ENCODE peak calls at places on chromosomes 7 and 10, in four cellular contexts. Y is CD4-positive, alpha-beta memory T cell; N is endodermal cell; S is body of pancreas. O is an unnamed sample.

GRCh38 chr7:1738511-1738910 is 68.4 kb downstream of the ELFN1 start:
- DNase-seq in Y (no peak), N (no peak), S (no peak), O (no peak)

GRCh38 chr10:126425473-126426065 is 37.3 kb upstream of the ADAM12 start:
- DNase-seq in Y (no peak), N (no peak), S (no peak), O (no peak)

GRCh38 chr7:127474457-127474856 is 81.9 kb upstream of the ZNF800 start:
- DNase-seq in Y (no peak), N (no peak), S (no peak), O (no peak)

GRCh38 chr10:131578472-131578970 is 267.0 kb upstream of the TCERG1L start:
- DNase-seq in Y (no peak), N (no peak), S (no peak), O (no peak)

GRCh38 chr10:80474920-80475319 is 20.8 kb downstream of the TSPAN14 start:
- DNase-seq in Y (peak; percentile 30), N (no peak), S (no peak), O (no peak)

GRCh38 chr10:87861566-87861952 is 1.8 kb downstream of the KLLN start:
- DNase-seq in Y (no peak), N (no peak), S (peak; percentile 93), O (peak; percentile 88)

GRCh38 chr10:73923935-73924598 is 13.1 kb downstream of the PLAU start:
- DNase-seq in Y (no peak), N (peak; percentile 81), S (no peak), O (no peak)

GRCh38 chr7:36396150-36396549 is 6.5 kb downstream of the ANLN start:
- DNase-seq in Y (no peak), N (no peak), S (no peak), O (no peak)

GRCh38 chr7:1961776-1962276 is 270.9 kb downstream of the MAD1L1 start:
- DNase-seq in Y (peak; percentile 82), N (no peak), S (no peak), O (no peak)

DNA sequence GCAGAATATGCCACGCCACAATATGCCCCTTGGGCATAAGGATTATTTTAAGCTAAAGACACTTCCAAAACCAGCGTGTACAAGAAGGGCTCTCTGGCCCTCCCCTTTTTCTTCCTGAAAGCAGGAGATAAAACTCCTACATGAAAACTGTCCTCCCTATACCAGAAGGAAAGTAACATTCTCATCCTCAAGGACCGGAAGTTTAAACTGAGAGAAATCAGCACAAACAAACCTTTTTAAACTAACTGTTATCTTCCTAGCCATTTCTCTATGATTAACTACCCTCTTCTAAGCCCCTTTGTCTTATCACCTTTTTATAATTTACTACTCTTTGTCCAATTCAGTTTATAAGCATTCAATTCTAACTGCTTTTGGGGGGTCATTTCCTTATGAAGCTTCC is 16.4 kb upstream of the RAPGEF5 start:
- DNase-seq in Y (no peak), N (no peak), S (no peak), O (no peak)
- H3K4me1 ChIP-seq in Y (no peaks in the 10 kb centered on the region), N (no peaks in the 10 kb centered on the region), S (peaks cover 18% of the 10 kb centered on the region), O (peaks cover 6% of the 10 kb centered on the region)

GRCh38 chr10:103648951-103649532 is 155.5 kb downstream of the NEURL1 start:
- DNase-seq in Y (no peak), N (no peak), S (no peak), O (no peak)

GRCh38 chr10:103652599-103653281 is 159.2 kb downstream of the NEURL1 start:
- DNase-seq in Y (peak; percentile 69), N (no peak), S (no peak), O (no peak)

GRCh38 chr10:103648231-103648950 is 154.9 kb downstream of the NEURL1 start:
- DNase-seq in Y (no peak), N (no peak), S (no peak), O (no peak)

GRCh38 chr10:103651783-103652476 is 158.4 kb downstream of the NEURL1 start:
- DNase-seq in Y (no peak), N (no peak), S (no peak), O (no peak)

GRCh38 chr10:103649654-103650423 is 156.3 kb downstream of the NEURL1 start:
- DNase-seq in Y (no peak), N (no peak), S (no peak), O (no peak)
- H3K4me1 ChIP-seq in Y (no peaks in the 10 kb centered on the region), N (peaks cover 3% of the 10 kb centered on the region), S (peaks cover 6% of the 10 kb centered on the region), O (peaks cover 82% of the 10 kb centered on the region)

GRCh38 chr10:91313-91712 is 42.2 kb upstream of the TUBB8 start:
- DNase-seq in Y (no peak), N (no peak), S (no peak), O (no peak)
- H3K4me1 ChIP-seq in Y (no peaks in the 10 kb centered on the region), N (no peaks in the 10 kb centered on the region), S (peaks cover 45% of the 10 kb centered on the region), O (peaks cover 10% of the 10 kb centered on the region)

GRCh38 chr7:16652255-16652583 is 6.2 kb downstream of the BZW2 start:
- DNase-seq in Y (no peak), N (no peak), S (no peak), O (no peak)

GRCh38 chr7:16651391-16652254 is 5.6 kb downstream of the BZW2 start:
- DNase-seq in Y (no peak), N (no peak), S (no peak), O (no peak)

GRCh38 chr7:16650266-16650665 is 4.3 kb downstream of the BZW2 start:
- DNase-seq in Y (no peak), N (no peak), S (no peak), O (no peak)

GRCh38 chr7:16655394-16655793 is 9.4 kb downstream of the BZW2 start:
- DNase-seq in Y (no peak), N (no peak), S (no peak), O (no peak)

GRCh38 chr7:16652888-16653287 is 6.9 kb downstream of the BZW2 start:
- DNase-seq in Y (no peak), N (no peak), S (peak; percentile 49), O (no peak)
- H3K4me1 ChIP-seq in Y (peaks cover 34% of the 10 kb centered on the region), N (peaks cover 17% of the 10 kb centered on the region), S (peaks cover 38% of the 10 kb centered on the region), O (peaks cover 54% of the 10 kb centered on the region)

GRCh38 chr10:35505241-35505873 is 99.8 kb upstream of the GJD4 start:
- DNase-seq in Y (no peak), N (no peak), S (no peak), O (no peak)
- H3K4me1 ChIP-seq in Y (peaks cover 5% of the 10 kb centered on the region), N (peaks cover 2% of the 10 kb centered on the region), S (peaks cover 11% of the 10 kb centered on the region), O (no peaks in the 10 kb centered on the region)

DNA sequence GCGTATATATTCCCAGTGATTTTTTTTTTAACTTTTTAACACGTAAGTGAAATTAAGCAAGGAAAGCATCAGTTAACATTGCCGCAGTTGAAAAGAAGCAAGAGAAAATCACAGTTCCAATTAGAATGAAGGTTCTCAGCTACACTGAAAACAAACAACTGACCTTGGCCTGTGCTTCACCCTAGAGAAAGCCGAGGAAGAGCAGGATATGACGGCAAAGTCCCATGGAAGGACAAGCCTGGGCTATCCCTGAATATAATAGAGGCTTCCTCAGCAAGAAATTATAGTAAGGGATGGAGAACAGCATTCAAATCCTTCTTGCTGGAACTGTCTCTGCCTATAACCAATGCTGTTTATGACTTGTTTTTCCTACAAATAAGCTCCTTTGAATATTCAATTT is 83.0 kb upstream of the INHBA start:
- DNase-seq in Y (no peak), N (no peak), S (no peak), O (no peak)
- H3K4me1 ChIP-seq in Y (no peaks in the 10 kb centered on the region), N (no peaks in the 10 kb centered on the region), S (no peaks in the 10 kb centered on the region), O (no peaks in the 10 kb centered on the region)

GRCh38 chr7:110786576-110786975 is 304.4 kb upstream of the LRRN3 start:
- DNase-seq in Y (no peak), N (no peak), S (no peak), O (no peak)

GRCh38 chr7:110779313-110779712 is 311.6 kb upstream of the LRRN3 start:
- DNase-seq in Y (no peak), N (no peak), S (no peak), O (no peak)

GRCh38 chr7:110784749-110785148 is 306.2 kb upstream of the LRRN3 start:
- DNase-seq in Y (no peak), N (no peak), S (no peak), O (no peak)
- H3K4me1 ChIP-seq in Y (no peaks in the 10 kb centered on the region), N (peaks cover 3% of the 10 kb centered on the region), S (no peaks in the 10 kb centered on the region), O (no peaks in the 10 kb centered on the region)

GRCh38 chr10:103835121-103836045 is 20.0 kb downstream of the SH3PXD2A start:
- DNase-seq in Y (no peak), N (peak; percentile 45), S (peak; percentile 52), O (peak; percentile 82)
- H3K4me1 ChIP-seq in Y (no peaks in the 10 kb centered on the region), N (peaks cover 53% of the 10 kb centered on the region), S (peaks cover 38% of the 10 kb centered on the region), O (peaks cover 66% of the 10 kb centered on the region)

GRCh38 chr7:142809671-142810070 is 38.9 kb downstream of the PRSS2 start:
- DNase-seq in Y (no peak), N (peak; percentile 31), S (no peak), O (no peak)

GRCh38 chr7:142808802-142809583 is 38.2 kb downstream of the PRSS2 start:
- DNase-seq in Y (peak; percentile 99), N (peak; percentile 43), S (peak; percentile 32), O (peak; percentile 62)

GRCh38 chr7:142807855-142808460 is 37.2 kb downstream of the PRSS2 start:
- DNase-seq in Y (peak; percentile 83), N (no peak), S (no peak), O (no peak)

GRCh38 chr7:142806957-142807356 is 36.2 kb downstream of the PRSS2 start:
- DNase-seq in Y (no peak), N (no peak), S (no peak), O (no peak)

GRCh38 chr7:142808461-142808801 is 37.7 kb downstream of the PRSS2 start:
- DNase-seq in Y (no peak), N (peak; percentile 31), S (no peak), O (no peak)
- H3K4me1 ChIP-seq in Y (peaks cover 97% of the 10 kb centered on the region), N (peaks cover 12% of the 10 kb centered on the region), S (no peaks in the 10 kb centered on the region), O (peaks cover 4% of the 10 kb centered on the region)

GRCh38 chr7:26200113-26200443 is 468 bp downstream of the HNRNPA2B1 start:
- DNase-seq in Y (peak; percentile 84), N (peak; percentile 87), S (peak; percentile 76), O (peak; percentile 88)

GRCh38 chr7:26199301-26200112 is 1.0 kb downstream of the HNRNPA2B1 start:
- DNase-seq in Y (peak; percentile 79), N (no peak), S (peak; percentile 78), O (peak; percentile 87)

GRCh38 chr7:26198781-26199169 is 1.8 kb downstream of the HNRNPA2B1 start:
- DNase-seq in Y (no peak), N (no peak), S (no peak), O (no peak)

GRCh38 chr7:26197153-26198115 is 3.1 kb downstream of the HNRNPA2B1 start:
- DNase-seq in Y (no peak), N (no peak), S (no peak), O (no peak)

DNA sequence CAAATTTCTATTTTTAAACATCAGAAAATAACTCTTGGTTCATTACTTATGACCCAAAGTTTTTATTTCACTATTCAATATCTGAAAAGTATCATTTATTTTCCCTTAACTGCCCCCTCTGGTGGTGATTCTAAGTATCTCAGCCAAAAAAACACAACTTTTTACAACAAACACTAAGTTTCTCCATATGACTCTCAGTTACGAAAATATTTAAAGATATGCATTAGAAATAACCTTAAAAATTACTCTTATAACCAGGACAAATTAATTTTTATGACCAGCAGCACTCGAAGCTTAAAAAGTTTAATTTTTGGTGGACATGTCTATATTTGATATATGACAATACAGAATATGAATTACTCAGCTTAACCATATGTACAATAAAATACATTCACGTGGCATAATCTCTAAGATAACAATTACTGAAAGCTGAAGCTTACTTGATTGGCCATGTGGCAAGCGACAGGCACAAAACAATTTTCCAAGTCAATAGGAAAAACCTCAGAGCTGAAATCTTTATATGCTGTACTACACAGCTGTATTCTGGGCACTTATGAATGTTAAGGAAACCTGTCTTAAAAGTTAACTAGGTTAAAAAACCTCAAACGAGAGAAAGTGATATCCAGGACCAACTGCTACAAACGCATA is 2.3 kb downstream of the HNRNPA2B1 start:
- DNase-seq in Y (no peak), N (no peak), S (no peak), O (no peak)
- H3K4me1 ChIP-seq in Y (peaks cover 56% of the 10 kb centered on the region), N (peaks cover 5% of the 10 kb centered on the region), S (peaks cover 49% of the 10 kb centered on the region), O (peaks cover 53% of the 10 kb centered on the region)